ENCODE peak calls at places on chromosomes 16 and 17, in five cellular contexts. G, M, U, B and N are unnamed samples.

GRCh38 chr17:32723310-32723955 is 153.5 kb downstream of the MYO1D start:
- DNase-seq in U (no peak), B (no peak), M (no peak), G (no peak), N (no peak)

GRCh38 chr17:49913226-49914095 is 55.5 kb upstream of the DLX4 start:
- DNase-seq in B (peak; percentile 32), M (no peak), G (peak; percentile 45), U (no peak), N (peak; percentile 3)

GRCh38 chr16:81601601-81602251 is 157.1 kb downstream of the CMIP start:
- DNase-seq in B (peak; percentile 60), M (no peak), U (no peak), G (no peak), N (peak; percentile 24)

GRCh38 chr17:60422162-60422665 is at the start of gene CHCT1:
- DNase-seq in B (no peak), G (no peak), M (no peak), U (no peak), N (no peak)

GRCh38 chr17:33086878-33087277 is 95.2 kb downstream of the SPACA3 start:
- DNase-seq in M (no peak), G (no peak), B (no peak), U (no peak), N (no peak)

GRCh38 chr17:13957636-13958035 is 111.7 kb upstream of the COX10 start:
- DNase-seq in U (no peak), G (no peak), B (peak; percentile 63), M (no peak), N (peak; percentile 34)

GRCh38 chr16:22329199-22329695 is 32.0 kb downstream of the POLR3E start:
- DNase-seq in G (no peak), U (no peak), B (no peak), M (no peak), N (no peak)

GRCh38 chr16:1456951-1457350 is 12.6 kb upstream of the CCDC154 start:
- DNase-seq in U (no peak), B (no peak), M (no peak), G (no peak), N (no peak)

GRCh38 chr16:19696312-19696711 is 21.7 kb downstream of the KNOP1 start:
- DNase-seq in U (peak; percentile 66), B (peak; percentile 94), M (peak; percentile 86), G (peak; percentile 82), N (peak; percentile 82)

GRCh38 chr17:42422412-42422957 is 571 bp downstream of the CAVIN1 start:
- DNase-seq in G (peak; percentile 59), M (peak; percentile 27), U (no peak), B (no peak), N (no peak)

GRCh38 chr17:42423766-42424165 is 710 bp upstream of the CAVIN1 start:
- DNase-seq in U (no peak), G (no peak), B (no peak), M (no peak), N (no peak)

GRCh38 chr17:42421479-42422332 is 1.4 kb downstream of the CAVIN1 start:
- DNase-seq in M (peak; percentile 28), G (no peak), B (peak; percentile 72), U (no peak), N (peak; percentile 94)

GRCh38 chr17:42424991-42425610 is 2.0 kb upstream of the CAVIN1 start:
- DNase-seq in B (no peak), U (no peak), G (no peak), M (no peak), N (no peak)

DNA sequence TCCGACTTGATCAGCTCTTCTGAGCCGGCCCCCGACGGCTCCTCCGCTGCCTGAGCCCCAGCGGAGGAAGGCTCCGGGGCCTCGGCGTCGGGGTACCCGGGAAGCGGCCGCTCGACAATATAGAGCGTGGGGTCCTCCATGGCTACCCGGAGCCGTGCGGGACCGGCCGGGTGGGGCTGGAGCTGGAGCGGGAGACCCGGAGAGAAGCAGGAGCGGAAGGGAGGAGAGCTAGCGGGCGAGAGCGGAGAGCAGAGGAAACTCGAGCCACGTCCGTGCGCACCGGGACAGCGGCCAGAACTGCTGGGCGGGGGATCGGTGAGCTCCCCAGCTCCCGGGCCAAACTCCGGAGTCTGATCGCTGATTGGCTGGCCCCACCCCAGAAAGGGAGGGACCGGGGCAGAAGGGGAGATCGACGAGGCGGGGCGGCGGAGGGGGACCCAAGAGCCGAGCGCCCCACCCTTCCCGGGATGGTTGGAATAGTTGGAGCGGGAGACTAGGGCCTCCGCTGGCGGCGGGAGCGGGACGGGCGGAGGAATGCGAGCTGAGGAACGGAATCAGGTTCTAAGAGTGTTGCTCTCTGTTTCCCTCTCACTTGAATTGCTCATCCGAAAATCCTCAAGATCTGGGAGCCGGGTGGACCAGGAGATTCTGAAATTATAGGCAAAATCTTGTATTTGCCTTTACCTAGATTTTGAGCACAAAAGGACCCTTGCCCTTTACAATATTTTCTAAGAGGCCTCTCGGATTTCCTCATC is at the start of gene CAVIN1:
- DNase-seq in U (no peak), G (peak; percentile 97), B (peak; percentile 99), M (peak; percentile 92), N (peak; percentile 99)
- H3K4me3 ChIP-seq in U (peak within 1 kb of the TSS; percentile 26), G (peak within 1 kb of the TSS; percentile 93), B (peak within 1 kb of the TSS; percentile 98), M (peak within 1 kb of the TSS; percentile 75), N (peak within 1 kb of the TSS; percentile 74)

DNA sequence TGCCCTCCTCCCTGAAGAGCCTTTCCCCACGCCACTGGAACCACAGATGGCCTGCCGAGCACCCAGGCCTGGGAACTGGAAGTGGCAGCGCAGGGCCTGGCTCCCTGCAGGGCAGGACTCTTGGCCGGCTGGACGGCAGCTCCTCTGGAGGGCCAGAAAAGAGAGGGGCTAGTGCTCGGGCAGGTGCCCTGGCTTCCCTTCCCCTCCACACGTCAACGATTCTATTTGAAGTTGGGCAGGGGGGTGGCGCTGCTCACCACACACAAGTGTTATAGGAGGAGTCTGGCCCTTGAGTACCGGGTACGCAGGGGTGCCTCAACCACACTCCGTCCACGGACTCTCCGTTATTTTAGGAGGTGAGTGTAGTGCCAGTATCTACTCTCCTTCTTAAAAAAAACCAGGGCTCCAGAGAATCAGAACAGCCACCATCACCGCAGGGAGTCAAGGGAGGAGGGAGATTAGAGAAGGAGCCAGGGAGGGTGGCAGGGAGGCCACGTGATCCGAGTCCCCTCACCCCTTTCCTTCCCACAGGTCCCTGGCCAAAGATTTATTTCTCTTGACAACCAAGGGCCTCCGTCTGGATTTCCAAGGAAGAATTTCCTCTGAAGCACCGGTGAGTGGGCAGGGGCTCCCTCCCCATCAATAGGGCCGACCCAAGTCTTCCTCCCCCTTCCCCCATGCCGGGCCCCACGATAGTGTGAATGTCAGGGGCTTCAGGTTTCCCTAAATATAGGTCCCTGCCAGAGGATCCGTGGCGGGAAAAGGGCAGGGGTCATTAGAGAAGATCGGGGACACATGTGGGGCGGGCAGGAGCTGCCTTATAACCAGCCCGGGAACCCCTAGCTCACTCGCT is 1.4 kb upstream of the ALDOA start:
- DNase-seq in G (peak; percentile 79), U (peak; percentile 77), M (peak; percentile 79), B (peak; percentile 56), N (peak; percentile 70)
- TF ChIP-seq CTCF in G (peak; percentile 55), U (peak; percentile 20), M (no peak), B (peak; percentile 18), N (no peak)

GRCh38 chr16:58809213-58809612 is 75.1 kb upstream of the GOT2 start:
- DNase-seq in G (no peak), U (no peak), B (no peak), M (no peak), N (no peak)

GRCh38 chr16:58820359-58820758 is 86.2 kb upstream of the GOT2 start:
- DNase-seq in G (no peak), M (no peak), U (no peak), B (no peak), N (no peak)

GRCh38 chr16:58815188-58815888 is 81.2 kb upstream of the GOT2 start:
- DNase-seq in G (peak; percentile 22), U (no peak), B (no peak), M (no peak), N (no peak)

DNA sequence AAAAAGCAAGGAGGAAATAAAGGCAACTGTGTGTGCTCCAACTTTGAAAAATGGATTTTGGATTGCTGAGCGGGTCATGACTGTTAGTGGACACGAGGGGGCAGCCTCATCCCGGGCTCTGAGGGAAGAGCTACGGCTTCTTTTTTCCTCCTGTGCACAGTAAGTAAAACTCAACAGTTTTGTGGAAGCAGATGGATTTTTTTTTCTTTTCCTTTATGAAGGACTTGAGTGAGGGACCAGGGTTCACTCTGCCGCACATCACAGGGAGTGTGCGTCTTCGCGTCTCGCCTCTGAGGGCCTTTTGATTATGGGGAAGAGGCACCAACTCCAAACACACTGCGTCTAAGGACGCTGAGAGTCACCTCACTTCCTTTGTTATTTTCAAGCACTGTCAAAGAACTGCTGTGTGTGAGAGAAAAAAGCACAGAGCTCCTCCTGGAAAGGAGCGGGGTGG is 80.3 kb upstream of the GOT2 start:
- DNase-seq in B (peak; percentile 54), U (peak; percentile 20), M (peak; percentile 53), G (peak; percentile 58), N (peak; percentile 71)
- H3K4me3 ChIP-seq in B (peak overlapping the region; percentile 46), U (no peak overlapping the region), M (peak overlapping the region; percentile 35), G (peak overlapping the region; percentile 30), N (peak overlapping the region; percentile 48)

DNA sequence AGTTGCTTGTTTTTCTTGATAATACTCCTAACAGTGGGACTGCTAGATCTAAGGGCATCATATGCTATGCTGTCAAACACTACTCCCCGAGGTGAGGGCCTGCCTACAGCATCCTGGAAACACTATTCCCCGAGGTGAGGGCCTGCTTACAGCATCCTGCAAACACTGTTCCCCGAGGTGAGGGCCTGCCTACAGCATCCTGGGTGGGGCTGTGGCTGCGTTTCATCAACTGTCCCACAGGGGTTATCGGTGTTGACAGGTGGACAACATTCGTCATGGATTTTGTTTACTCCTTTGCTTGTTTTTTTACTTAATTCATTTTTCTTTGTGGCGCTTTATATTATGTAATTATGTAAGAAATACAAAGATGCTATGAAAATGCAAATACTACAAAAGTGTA is 22.5 kb downstream of the NPRL3 start:
- DNase-seq in M (no peak), U (no peak), B (no peak), G (no peak), N (no peak)
- TF ChIP-seq CTCF in M (no peak), U (no peak), B (no peak), G (no peak), N (no peak)

GRCh38 chr17:29616300-29617048 is 6.2 kb downstream of the CORO6 start:
- DNase-seq in B (no peak), U (no peak), M (no peak), G (no peak), N (no peak)
- H3K4me3 ChIP-seq in B (no peak overlapping the region), U (peak overlapping the region; percentile 82), M (peak overlapping the region; percentile 45), G (no peak overlapping the region), N (no peak overlapping the region)

GRCh38 chr16:88536971-88537751 is 33.0 kb upstream of the ZC3H18 start:
- DNase-seq in M (no peak), U (no peak), G (no peak), B (no peak), N (no peak)
- TF ChIP-seq CTCF in M (no peak), U (no peak), G (no peak), B (no peak), N (no peak)

DNA sequence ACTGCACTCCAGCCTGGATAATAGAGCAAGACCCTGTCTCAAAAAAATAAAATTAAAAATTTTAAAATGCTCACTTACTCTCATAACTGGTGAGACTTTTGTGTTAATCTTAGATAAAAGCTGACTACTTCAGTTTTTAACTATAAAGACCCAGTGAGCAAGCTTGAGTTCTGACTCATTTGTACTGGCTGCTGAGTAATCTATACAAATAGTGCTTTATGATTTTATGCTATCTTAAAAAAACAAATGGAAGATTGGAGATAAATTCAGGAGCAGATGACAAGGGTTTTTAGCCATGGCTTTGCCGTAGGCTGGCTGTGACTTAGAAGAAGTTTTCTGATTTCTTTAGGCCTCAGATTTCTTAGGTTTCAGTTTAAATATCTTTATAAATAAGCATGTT is 30.5 kb downstream of the SNTB2 start:
- DNase-seq in B (peak; percentile 71), M (no peak), G (peak; percentile 42), U (no peak), N (peak; percentile 70)
- H3K4me3 ChIP-seq in B (no peak overlapping the region), M (no peak overlapping the region), G (no peak overlapping the region), U (no peak overlapping the region), N (no peak overlapping the region)

GRCh38 chr17:74928786-74929185 is 4.7 kb downstream of the OTOP2 start:
- DNase-seq in G (no peak), M (no peak), U (no peak), B (no peak), N (no peak)
- TF ChIP-seq CTCF in G (no peak), M (no peak), U (no peak), B (no peak), N (no peak)